ENCODE peak calls at places on chromosomes 12 and 14, in eight cellular contexts. W, O, K, G, S, N, Z and F are unnamed samples.
A peak's percentile ranks its signal among the peaks of the same experiment; 100 is the strongest.

GRCh38 chr12:84738481-84738972 is 174.1 kb downstream of the SLC6A15 start:
- DNase-seq in W (no peak), O (no peak), K (no peak), G (no peak), S (no peak), N (no peak), Z (no peak), F (peak; percentile 77)

GRCh38 chr14:100692859-100693558 is 33.7 kb upstream of the DLK1 start:
- DNase-seq in W (no peak), O (peak; percentile 38), K (no peak), G (peak; percentile 75), S (no peak), N (no peak), Z (no peak), F (peak; percentile 95)

GRCh38 chr14:85317491-85318021 is 212.4 kb upstream of the FLRT2 start:
- DNase-seq in W (no peak), O (no peak), K (no peak), G (no peak), S (no peak), N (no peak), Z (no peak), F (peak; percentile 81)

GRCh38 chr12:62643470-62643869 is 176.8 kb downstream of the MON2 start:
- DNase-seq in W (no peak), O (no peak), K (no peak), G (no peak), S (no peak), N (no peak), Z (no peak), F (peak; percentile 34)

GRCh38 chr12:116136340-116136739 is 141.2 kb downstream of the MED13L start:
- DNase-seq in W (no peak), O (no peak), K (no peak), G (no peak), S (no peak), N (no peak), Z (no peak), F (peak; percentile 77)

GRCh38 chr12:28088566-28089277 is 101.5 kb upstream of the CCDC91 start:
- DNase-seq in W (no peak), O (no peak), K (peak; percentile 27), G (no peak), S (no peak), N (no peak), Z (no peak), F (peak; percentile 48)

GRCh38 chr12:124524231-124524925 is 43.0 kb downstream of the NCOR2 start:
- DNase-seq in W (no peak), O (no peak), K (no peak), G (no peak), S (no peak), N (no peak), Z (no peak), F (peak; percentile 89)

GRCh38 chr12:46964496-46965098 is 114.8 kb upstream of the PCED1B start:
- DNase-seq in W (no peak), O (peak; percentile 59), K (peak; percentile 62), G (no peak), S (no peak), N (no peak), Z (peak; percentile 33), F (peak; percentile 69)

GRCh38 chr12:88922816-88923215 is 342.5 kb upstream of the KITLG start:
- DNase-seq in W (no peak), O (no peak), K (no peak), G (no peak), S (no peak), N (no peak), Z (no peak), F (peak; percentile 65)

GRCh38 chr12:100258127-100258526 is 8.8 kb downstream of the DEPDC4 start:
- DNase-seq in W (no peak), O (no peak), K (no peak), G (no peak), S (no peak), N (no peak), Z (no peak), F (no peak)

GRCh38 chr14:22122227-22123187 is 448.9 kb upstream of the OR4E1 start:
- DNase-seq in W (no peak), O (no peak), K (peak; percentile 26), G (no peak), S (no peak), N (no peak), Z (no peak), F (no peak)

GRCh38 chr14:55153951-55154350 is 24.9 kb downstream of the LGALS3 start:
- DNase-seq in W (no peak), O (no peak), K (no peak), G (no peak), S (no peak), N (no peak), Z (no peak), F (no peak)

GRCh38 chr12:130155416-130156073 is 6.7 kb upstream of the FZD10 start:
- DNase-seq in W (no peak), O (no peak), K (no peak), G (no peak), S (no peak), N (no peak), Z (no peak), F (no peak)

GRCh38 chr12:56188116-56188785 is 1.0 kb downstream of the SMARCC2 start:
- DNase-seq in W (no peak), O (no peak), K (no peak), G (no peak), S (no peak), N (no peak), Z (no peak), F (peak; percentile 44)

GRCh38 chr14:64993263-64993662 is 6.6 kb downstream of the FNTB start:
- DNase-seq in W (no peak), O (no peak), K (no peak), G (no peak), S (no peak), N (no peak), Z (no peak), F (no peak)